ENCODE peak calls at places on chromosome 4, in nine cellular contexts. One of them, this sample, is unnamed.

GRCh38 chr4:946517-947471 is 14.5 kb downstream of the TMEM175 start:
- DNase-seq in head of caudate nucleus: no peak
- DNase-seq in stimulated activated CD8-positive, alpha-beta memory T cell treated with anti-CD3 and anti-CD28 coated beads, Interleukin-7, amount 100 ng/mL, for 1 hour: no peak
- DNase-seq in Kasumi-1: no peak
- DNase-seq in frontal cortex: no peak
- DNase-seq in NCI-H2029: no peak
- DNase-seq in AG09319: no peak
- DNase-seq in ACHN: no peak
- DNase-seq in left ventricle myocardium inferior: no peak
- DNase-seq in this sample: no peak

GRCh38 chr4:121706595-121707021 is 9.8 kb upstream of the ANXA5 start:
- DNase-seq in head of caudate nucleus: no peak
- DNase-seq in stimulated activated CD8-positive, alpha-beta memory T cell treated with anti-CD3 and anti-CD28 coated beads, Interleukin-7, amount 100 ng/mL, for 1 hour: no peak
- DNase-seq in Kasumi-1: no peak
- DNase-seq in frontal cortex: no peak
- DNase-seq in NCI-H2029: no peak
- DNase-seq in AG09319: no peak
- DNase-seq in ACHN: peak
- DNase-seq in left ventricle myocardium inferior: no peak
- DNase-seq in this sample: no peak

GRCh38 chr4:158170691-158171455 is 2.0 kb downstream of the GASK1B start:
- DNase-seq in head of caudate nucleus: peak
- DNase-seq in stimulated activated CD8-positive, alpha-beta memory T cell treated with anti-CD3 and anti-CD28 coated beads, Interleukin-7, amount 100 ng/mL, for 1 hour: no peak
- DNase-seq in Kasumi-1: no peak
- DNase-seq in frontal cortex: no peak
- DNase-seq in NCI-H2029: no peak
- DNase-seq in AG09319: no peak
- DNase-seq in ACHN: no peak
- DNase-seq in left ventricle myocardium inferior: peak
- DNase-seq in this sample: no peak

GRCh38 chr4:56906534-56906933 is 1.2 kb upstream of the REST start:
- DNase-seq in head of caudate nucleus: no peak
- DNase-seq in stimulated activated CD8-positive, alpha-beta memory T cell treated with anti-CD3 and anti-CD28 coated beads, Interleukin-7, amount 100 ng/mL, for 1 hour: no peak
- DNase-seq in Kasumi-1: peak
- DNase-seq in frontal cortex: no peak
- DNase-seq in NCI-H2029: no peak
- DNase-seq in AG09319: no peak
- DNase-seq in ACHN: no peak
- DNase-seq in left ventricle myocardium inferior: no peak
- DNase-seq in this sample: no peak

GRCh38 chr4:83115656-83116285 is 1.2 kb upstream of the PLAC8 start:
- DNase-seq in head of caudate nucleus: no peak
- DNase-seq in stimulated activated CD8-positive, alpha-beta memory T cell treated with anti-CD3 and anti-CD28 coated beads, Interleukin-7, amount 100 ng/mL, for 1 hour: no peak
- DNase-seq in Kasumi-1: no peak
- DNase-seq in frontal cortex: no peak
- DNase-seq in NCI-H2029: no peak
- DNase-seq in AG09319: no peak
- DNase-seq in ACHN: no peak
- DNase-seq in left ventricle myocardium inferior: no peak
- DNase-seq in this sample: no peak

GRCh38 chr4:73520821-73521220 is 39.3 kb downstream of the AFM start:
- DNase-seq in head of caudate nucleus: no peak
- DNase-seq in stimulated activated CD8-positive, alpha-beta memory T cell treated with anti-CD3 and anti-CD28 coated beads, Interleukin-7, amount 100 ng/mL, for 1 hour: no peak
- DNase-seq in Kasumi-1: no peak
- DNase-seq in frontal cortex: no peak
- DNase-seq in NCI-H2029: no peak
- DNase-seq in AG09319: no peak
- DNase-seq in ACHN: no peak
- DNase-seq in left ventricle myocardium inferior: no peak
- DNase-seq in this sample: no peak

GRCh38 chr4:147360301-147360700 is 120.6 kb upstream of the EDNRA start:
- DNase-seq in head of caudate nucleus: no peak
- DNase-seq in stimulated activated CD8-positive, alpha-beta memory T cell treated with anti-CD3 and anti-CD28 coated beads, Interleukin-7, amount 100 ng/mL, for 1 hour: no peak
- DNase-seq in Kasumi-1: no peak
- DNase-seq in frontal cortex: no peak
- DNase-seq in NCI-H2029: no peak
- DNase-seq in AG09319: peak
- DNase-seq in ACHN: no peak
- DNase-seq in left ventricle myocardium inferior: no peak
- DNase-seq in this sample: no peak

GRCh38 chr4:138097912-138098600 is 144.1 kb downstream of the SLC7A11 start:
- DNase-seq in head of caudate nucleus: no peak
- DNase-seq in stimulated activated CD8-positive, alpha-beta memory T cell treated with anti-CD3 and anti-CD28 coated beads, Interleukin-7, amount 100 ng/mL, for 1 hour: no peak
- DNase-seq in Kasumi-1: no peak
- DNase-seq in frontal cortex: no peak
- DNase-seq in NCI-H2029: no peak
- DNase-seq in AG09319: no peak
- DNase-seq in ACHN: no peak
- DNase-seq in left ventricle myocardium inferior: no peak
- DNase-seq in this sample: no peak

GRCh38 chr4:126124817-126125216 is 810.1 kb downstream of the FAT4 start:
- DNase-seq in head of caudate nucleus: no peak
- DNase-seq in stimulated activated CD8-positive, alpha-beta memory T cell treated with anti-CD3 and anti-CD28 coated beads, Interleukin-7, amount 100 ng/mL, for 1 hour: no peak
- DNase-seq in Kasumi-1: no peak
- DNase-seq in frontal cortex: no peak
- DNase-seq in NCI-H2029: no peak
- DNase-seq in AG09319: no peak
- DNase-seq in ACHN: no peak
- DNase-seq in left ventricle myocardium inferior: no peak
- DNase-seq in this sample: no peak

GRCh38 chr4:15677507-15677988 is 4.1 kb upstream of the FAM200B start:
- DNase-seq in head of caudate nucleus: no peak
- DNase-seq in stimulated activated CD8-positive, alpha-beta memory T cell treated with anti-CD3 and anti-CD28 coated beads, Interleukin-7, amount 100 ng/mL, for 1 hour: no peak
- DNase-seq in Kasumi-1: no peak
- DNase-seq in frontal cortex: no peak
- DNase-seq in NCI-H2029: no peak
- DNase-seq in AG09319: no peak
- DNase-seq in ACHN: peak
- DNase-seq in left ventricle myocardium inferior: no peak
- DNase-seq in this sample: no peak

GRCh38 chr4:185142563-185142910 is 529 bp upstream of the SLC25A4 start:
- DNase-seq in head of caudate nucleus: no peak
- DNase-seq in stimulated activated CD8-positive, alpha-beta memory T cell treated with anti-CD3 and anti-CD28 coated beads, Interleukin-7, amount 100 ng/mL, for 1 hour: no peak
- DNase-seq in Kasumi-1: peak
- DNase-seq in frontal cortex: no peak
- DNase-seq in NCI-H2029: no peak
- DNase-seq in AG09319: no peak
- DNase-seq in ACHN: no peak
- DNase-seq in left ventricle myocardium inferior: no peak
- DNase-seq in this sample: no peak

GRCh38 chr4:124867551-124867950 is 155.0 kb upstream of the ANKRD50 start:
- DNase-seq in head of caudate nucleus: no peak
- DNase-seq in stimulated activated CD8-positive, alpha-beta memory T cell treated with anti-CD3 and anti-CD28 coated beads, Interleukin-7, amount 100 ng/mL, for 1 hour: no peak
- DNase-seq in Kasumi-1: no peak
- DNase-seq in frontal cortex: no peak
- DNase-seq in NCI-H2029: no peak
- DNase-seq in AG09319: no peak
- DNase-seq in ACHN: no peak
- DNase-seq in left ventricle myocardium inferior: no peak
- DNase-seq in this sample: no peak

GRCh38 chr4:89482248-89482647 is 174.6 kb upstream of the GPRIN3 start:
- DNase-seq in head of caudate nucleus: no peak
- DNase-seq in stimulated activated CD8-positive, alpha-beta memory T cell treated with anti-CD3 and anti-CD28 coated beads, Interleukin-7, amount 100 ng/mL, for 1 hour: no peak
- DNase-seq in Kasumi-1: peak
- DNase-seq in frontal cortex: no peak
- DNase-seq in NCI-H2029: peak
- DNase-seq in AG09319: no peak
- DNase-seq in ACHN: peak
- DNase-seq in left ventricle myocardium inferior: no peak
- DNase-seq in this sample: no peak

GRCh38 chr4:143335979-143336827 is 473 bp upstream of the GAB1 start:
- DNase-seq in head of caudate nucleus: peak
- DNase-seq in stimulated activated CD8-positive, alpha-beta memory T cell treated with anti-CD3 and anti-CD28 coated beads, Interleukin-7, amount 100 ng/mL, for 1 hour: no peak
- DNase-seq in Kasumi-1: peak
- DNase-seq in frontal cortex: peak
- DNase-seq in NCI-H2029: peak
- DNase-seq in AG09319: peak
- DNase-seq in ACHN: peak
- DNase-seq in left ventricle myocardium inferior: peak
- DNase-seq in this sample: peak

GRCh38 chr4:14853186-14853946 is 148.9 kb upstream of the CPEB2 start:
- DNase-seq in head of caudate nucleus: no peak
- DNase-seq in stimulated activated CD8-positive, alpha-beta memory T cell treated with anti-CD3 and anti-CD28 coated beads, Interleukin-7, amount 100 ng/mL, for 1 hour: no peak
- DNase-seq in Kasumi-1: no peak
- DNase-seq in frontal cortex: no peak
- DNase-seq in NCI-H2029: no peak
- DNase-seq in AG09319: peak
- DNase-seq in ACHN: peak
- DNase-seq in left ventricle myocardium inferior: no peak
- DNase-seq in this sample: peak

GRCh38 chr4:38128478-38129451 is 168.6 kb downstream of the PTTG2 start:
- DNase-seq in head of caudate nucleus: peak
- DNase-seq in stimulated activated CD8-positive, alpha-beta memory T cell treated with anti-CD3 and anti-CD28 coated beads, Interleukin-7, amount 100 ng/mL, for 1 hour: peak
- DNase-seq in Kasumi-1: peak
- DNase-seq in frontal cortex: no peak
- DNase-seq in NCI-H2029: no peak
- DNase-seq in AG09319: no peak
- DNase-seq in ACHN: no peak
- DNase-seq in left ventricle myocardium inferior: no peak
- DNase-seq in this sample: peak

GRCh38 chr4:73728091-73728741 is 12.2 kb upstream of the CXCL8 start:
- DNase-seq in head of caudate nucleus: no peak
- DNase-seq in stimulated activated CD8-positive, alpha-beta memory T cell treated with anti-CD3 and anti-CD28 coated beads, Interleukin-7, amount 100 ng/mL, for 1 hour: no peak
- DNase-seq in Kasumi-1: no peak
- DNase-seq in frontal cortex: no peak
- DNase-seq in NCI-H2029: no peak
- DNase-seq in AG09319: no peak
- DNase-seq in ACHN: no peak
- DNase-seq in left ventricle myocardium inferior: no peak
- DNase-seq in this sample: no peak

GRCh38 chr4:156983366-156983765 is 11.8 kb upstream of the PDGFC start:
- DNase-seq in head of caudate nucleus: no peak
- DNase-seq in stimulated activated CD8-positive, alpha-beta memory T cell treated with anti-CD3 and anti-CD28 coated beads, Interleukin-7, amount 100 ng/mL, for 1 hour: no peak
- DNase-seq in Kasumi-1: peak
- DNase-seq in frontal cortex: no peak
- DNase-seq in NCI-H2029: no peak
- DNase-seq in AG09319: no peak
- DNase-seq in ACHN: peak
- DNase-seq in left ventricle myocardium inferior: no peak
- DNase-seq in this sample: no peak

GRCh38 chr4:169225058-169225751 is 45.6 kb downstream of the SH3RF1 start:
- DNase-seq in head of caudate nucleus: no peak
- DNase-seq in stimulated activated CD8-positive, alpha-beta memory T cell treated with anti-CD3 and anti-CD28 coated beads, Interleukin-7, amount 100 ng/mL, for 1 hour: no peak
- DNase-seq in Kasumi-1: peak
- DNase-seq in frontal cortex: no peak
- DNase-seq in NCI-H2029: no peak
- DNase-seq in AG09319: peak
- DNase-seq in ACHN: peak
- DNase-seq in left ventricle myocardium inferior: no peak
- DNase-seq in this sample: peak

GRCh38 chr4:3465698-3466671 is 2.9 kb downstream of the DOK7 start:
- DNase-seq in head of caudate nucleus: no peak
- DNase-seq in stimulated activated CD8-positive, alpha-beta memory T cell treated with anti-CD3 and anti-CD28 coated beads, Interleukin-7, amount 100 ng/mL, for 1 hour: no peak
- DNase-seq in Kasumi-1: no peak
- DNase-seq in frontal cortex: no peak
- DNase-seq in NCI-H2029: no peak
- DNase-seq in AG09319: no peak
- DNase-seq in ACHN: no peak
- DNase-seq in left ventricle myocardium inferior: peak
- DNase-seq in this sample: no peak

GRCh38 chr4:167020410-167020809 is 213.9 kb downstream of the SPOCK3 start:
- DNase-seq in head of caudate nucleus: no peak
- DNase-seq in stimulated activated CD8-positive, alpha-beta memory T cell treated with anti-CD3 and anti-CD28 coated beads, Interleukin-7, amount 100 ng/mL, for 1 hour: no peak
- DNase-seq in Kasumi-1: peak
- DNase-seq in frontal cortex: no peak
- DNase-seq in NCI-H2029: no peak
- DNase-seq in AG09319: no peak
- DNase-seq in ACHN: peak
- DNase-seq in left ventricle myocardium inferior: no peak
- DNase-seq in this sample: no peak